ENCODE peak calls at places on chromosomes 1 and 21, in nine cellular contexts. A, V, Q, F, L, R, B, M and Z are unnamed samples.

GRCh38 chr1:121483961-121484424 is 299.2 kb downstream of the SRGAP2C start:
- DNase-seq in A (peak), V (peak), Q (no peak), F (no peak), L (no peak), R (peak), B (peak), M (peak), Z (peak)

GRCh38 chr1:223732993-223733798 is 20.9 kb downstream of the CAPN2 start:
- DNase-seq in A (no peak), V (peak), Q (no peak), F (no peak), L (no peak), R (no peak), B (no peak), M (no peak), Z (peak)

GRCh38 chr1:4110888-4111287 is 210.8 kb upstream of the C1orf174 start:
- DNase-seq in A (no peak), V (no peak), Q (no peak), F (no peak), L (peak), R (no peak), B (no peak), M (no peak), Z (no peak)

GRCh38 chr1:50423670-50424000 is 392 bp upstream of the DMRTA2 start:
- DNase-seq in A (peak), V (peak), Q (no peak), F (no peak), L (no peak), R (no peak), B (peak), M (no peak), Z (no peak)

GRCh38 chr1:94522304-94522703 is 19.3 kb downstream of the F3 start:
- DNase-seq in A (peak), V (peak), Q (no peak), F (no peak), L (no peak), R (no peak), B (peak), M (peak), Z (peak)

GRCh38 chr1:117466761-117467160 is 99.5 kb downstream of the MAN1A2 start:
- DNase-seq in A (peak), V (peak), Q (no peak), F (no peak), L (no peak), R (no peak), B (peak), M (peak), Z (peak)

GRCh38 chr1:181112071-181112929 is 23.8 kb downstream of the IER5 start:
- DNase-seq in A (peak), V (peak), Q (peak), F (peak), L (peak), R (peak), B (peak), M (peak), Z (peak)

GRCh38 chr1:234684854-234685253 is 74.9 kb upstream of the IRF2BP2 start:
- DNase-seq in A (peak), V (peak), Q (no peak), F (no peak), L (no peak), R (no peak), B (no peak), M (peak), Z (peak)

GRCh38 chr1:147613506-147613905 is 56.8 kb downstream of the ACP6 start:
- DNase-seq in A (peak), V (peak), Q (no peak), F (no peak), L (no peak), R (no peak), B (no peak), M (peak), Z (peak)

GRCh38 chr1:78884685-78885452 is 121.7 kb downstream of the ADGRL4 start:
- DNase-seq in A (peak), V (no peak), Q (no peak), F (no peak), L (no peak), R (no peak), B (no peak), M (peak), Z (peak)

GRCh38 chr1:54380285-54380882 is 25.8 kb downstream of the SSBP3 start:
- DNase-seq in A (peak), V (no peak), Q (no peak), F (no peak), L (no peak), R (no peak), B (no peak), M (no peak), Z (no peak)

GRCh38 chr1:29875557-29876028 is 639.3 kb downstream of the PTPRU start:
- DNase-seq in A (no peak), V (no peak), Q (no peak), F (no peak), L (no peak), R (no peak), B (peak), M (peak), Z (no peak)

DNA sequence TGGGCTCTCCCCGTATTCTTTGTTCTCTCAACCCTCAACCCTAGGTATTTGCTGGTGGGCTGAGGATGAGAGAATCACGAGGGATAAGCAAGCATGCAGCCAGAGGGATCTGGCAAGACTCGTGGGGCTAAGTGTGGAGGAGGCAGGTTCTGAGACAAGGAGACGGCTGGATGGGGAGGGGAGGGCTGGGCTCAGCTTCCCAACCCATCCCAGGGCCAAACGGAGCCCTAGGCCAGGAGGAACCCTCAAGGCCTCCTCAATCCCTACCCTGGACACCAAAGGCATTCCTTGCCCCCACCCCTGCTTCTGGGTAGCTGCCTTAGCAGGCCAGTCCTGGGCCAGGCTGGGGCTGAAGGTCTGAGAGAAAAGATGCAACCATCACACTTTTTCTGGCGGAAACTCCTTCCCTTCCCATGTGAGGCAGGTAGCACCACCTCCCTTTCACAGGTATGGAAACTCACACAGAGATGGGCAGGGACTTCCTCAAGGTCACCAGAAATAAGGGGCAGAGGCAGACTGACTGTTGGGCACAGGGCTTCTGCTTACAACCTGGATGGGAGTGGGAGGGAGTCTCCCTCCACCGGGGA is 6.2 kb downstream of the MEF2D start:
- DNase-seq in A (no peak), V (no peak), Q (no peak), F (no peak), L (no peak), R (no peak), B (no peak), M (no peak), Z (no peak)
- H3K4me3 ChIP-seq in A (no peak), V (no peak), Q (no peak), F (no peak), L (no peak), R (no peak), B (no peak), M (no peak), Z (no peak)

DNA sequence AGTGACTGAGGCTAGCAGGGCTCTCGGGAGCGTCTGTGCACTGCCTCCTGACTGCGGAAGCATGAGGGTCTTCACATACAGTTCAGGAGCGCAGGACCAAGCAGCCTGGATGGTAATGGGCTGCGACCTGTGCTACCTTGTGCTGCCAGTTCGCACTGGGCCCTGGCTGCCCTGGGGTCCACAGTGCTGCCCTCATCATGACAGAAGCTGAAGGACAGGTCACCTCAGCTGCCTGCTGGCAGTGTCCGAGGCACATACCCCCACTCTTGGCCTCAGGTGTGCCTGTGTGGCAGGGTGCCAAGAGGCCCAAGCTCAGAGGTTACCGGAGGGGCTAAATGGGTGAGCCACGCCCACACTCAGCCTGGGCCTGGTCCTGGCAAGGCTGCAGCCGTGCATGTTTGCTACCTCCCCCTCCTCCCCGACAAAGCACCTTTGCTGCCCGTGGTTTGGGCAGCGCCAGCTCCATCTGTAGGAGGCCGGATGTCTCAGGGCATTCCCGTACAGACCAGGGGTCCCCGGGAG is 4.4 kb downstream of the JMJD4 start:
- DNase-seq in A (no peak), V (no peak), Q (no peak), F (no peak), L (peak), R (no peak), B (no peak), M (no peak), Z (no peak)
- TF ChIP-seq CTCF in A (no peak), V (no peak), Q (no peak), F (no peak), L (no peak), R (no peak), B (no peak), M (no peak), Z (no peak)

DNA sequence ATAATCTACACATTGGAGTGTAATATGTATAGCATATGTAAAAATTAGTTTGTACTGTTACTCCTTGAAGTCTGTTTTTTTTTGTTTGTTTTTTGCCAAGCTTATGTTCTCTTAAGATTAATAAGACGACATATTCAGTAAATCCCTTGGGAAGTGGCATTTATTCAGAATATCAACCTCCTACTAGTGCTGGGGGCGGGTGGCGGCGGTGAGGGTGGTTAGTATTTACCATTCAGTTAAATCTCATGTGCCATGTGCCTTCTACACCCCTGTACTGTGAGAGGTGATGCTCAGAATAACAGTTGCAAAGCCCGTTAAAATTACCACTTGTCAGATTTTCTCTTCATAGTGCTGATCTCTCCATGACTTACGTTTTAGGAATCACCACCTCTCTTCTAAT is 3.0 kb downstream of the BACH1 start:
- DNase-seq in A (no peak), V (no peak), Q (no peak), F (no peak), L (no peak), R (no peak), B (no peak), M (no peak), Z (peak)
- H3K4me3 ChIP-seq in A (peak), V (peak), Q (no peak), F (no peak), L (peak), R (no peak), B (peak), M (peak), Z (peak)

GRCh38 chr1:178500936-178501554 is 4.3 kb upstream of the CLEC20A start:
- DNase-seq in A (no peak), V (no peak), Q (no peak), F (no peak), L (no peak), R (no peak), B (no peak), M (no peak), Z (no peak)
- TF ChIP-seq CTCF in A (no peak), V (no peak), Q (no peak), F (no peak), L (no peak), R (no peak), B (no peak), M (no peak), Z (no peak)

DNA sequence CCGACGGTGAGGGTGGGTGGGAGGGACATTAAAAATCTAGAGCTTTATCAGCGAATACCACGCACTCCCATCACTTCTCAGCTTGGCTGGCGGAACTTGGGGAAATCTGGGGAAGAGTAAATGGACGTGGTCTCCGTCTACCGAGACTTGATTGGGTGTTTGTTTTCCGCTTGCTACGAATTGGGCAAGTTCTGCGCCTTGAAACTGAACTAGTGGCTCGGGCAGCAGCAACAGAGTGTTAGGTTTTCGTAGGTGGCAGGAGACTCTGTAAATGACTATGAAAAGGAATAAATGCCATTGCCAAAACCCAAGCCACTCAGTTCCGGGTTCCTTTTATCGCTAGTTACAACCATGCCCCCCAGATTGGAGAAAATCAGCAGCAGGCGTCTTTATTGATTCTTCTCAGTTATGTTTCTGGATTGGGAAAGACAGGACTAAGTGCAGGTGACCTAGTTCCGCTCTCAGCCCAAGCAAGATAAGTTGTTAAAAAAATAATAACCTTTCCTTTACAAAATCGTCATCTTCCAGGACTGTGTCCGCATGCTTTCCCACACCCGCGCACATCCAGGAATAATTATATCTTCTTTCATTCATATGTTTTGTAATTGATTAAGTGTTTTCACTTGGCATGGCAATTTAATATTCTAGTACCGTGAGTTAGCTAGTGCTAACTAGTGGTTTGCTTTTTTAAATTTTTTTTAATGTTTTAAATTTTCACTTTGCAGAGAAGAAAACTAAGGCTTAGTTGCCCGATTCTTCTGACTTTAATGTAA is 3.4 kb downstream of the LHX9 start:
- DNase-seq in A (no peak), V (no peak), Q (no peak), F (no peak), L (no peak), R (no peak), B (no peak), M (no peak), Z (no peak)
- H3K4me3 ChIP-seq in A (no peak), V (no peak), Q (no peak), F (no peak), L (no peak), R (no peak), B (no peak), M (no peak), Z (no peak)

GRCh38 chr1:48228156-48228555 is 5.6 kb downstream of the SLC5A9 start:
- DNase-seq in A (no peak), V (no peak), Q (no peak), F (no peak), L (no peak), R (no peak), B (no peak), M (no peak), Z (no peak)
- TF ChIP-seq CTCF in A (no peak), V (no peak), Q (no peak), F (no peak), L (no peak), R (peak), B (no peak), M (no peak), Z (peak)